ENCODE peak calls at places on chromosomes 6 and 20, in six cellular contexts. B, K, P, F, T and N are unnamed samples.

GRCh38 chr6:69933239-69933638 is 66.9 kb downstream of the COL19A1 start:
- DNase-seq in B (no peak), K (peak; percentile 12), P (no peak), F (no peak), T (no peak), N (no peak)

GRCh38 chr6:722077-722524 is 29.2 kb upstream of the EXOC2 start:
- DNase-seq in B (peak; percentile 93), K (peak; percentile 95), P (peak; percentile 89), F (peak; percentile 79), T (peak; percentile 81), N (peak; percentile 48)

GRCh38 chr20:48295445-48295903 is 510.2 kb upstream of the SULF2 start:
- DNase-seq in B (peak; percentile 75), K (peak; percentile 90), P (peak; percentile 87), F (peak; percentile 61), T (no peak), N (peak; percentile 87)

GRCh38 chr6:37990762-37991525 is 171.4 kb downstream of the ZFAND3 start:
- DNase-seq in B (peak; percentile 33), K (peak; percentile 11), P (no peak), F (no peak), T (no peak), N (no peak)

GRCh38 chr20:62439218-62439617 is 11.9 kb upstream of the RBBP8NL start:
- DNase-seq in B (no peak), K (no peak), P (no peak), F (no peak), T (no peak), N (no peak)

GRCh38 chr6:137849076-137849708 is 17.9 kb upstream of the TNFAIP3 start:
- DNase-seq in B (no peak), K (no peak), P (no peak), F (no peak), T (no peak), N (no peak)

GRCh38 chr20:19978511-19979210 is 38.5 kb upstream of the NAA20 start:
- DNase-seq in B (no peak), K (no peak), P (no peak), F (no peak), T (no peak), N (no peak)

GRCh38 chr6:166542580-166542912 is 43.9 kb downstream of the RAMACL start:
- DNase-seq in B (no peak), K (peak; percentile 84), P (peak; percentile 85), F (peak; percentile 42), T (peak; percentile 36), N (no peak)

GRCh38 chr20:61290721-61291120 is 38.7 kb downstream of the CDH4 start:
- DNase-seq in B (no peak), K (no peak), P (no peak), F (no peak), T (no peak), N (no peak)

GRCh38 chr6:136921521-136921935 is 573 bp upstream of the SLC35D3 start:
- DNase-seq in B (peak; percentile 19), K (peak; percentile 49), P (no peak), F (no peak), T (peak; percentile 25), N (no peak)

GRCh38 chr6:27672113-27672799 is 199.4 kb upstream of the ZNF184 start:
- DNase-seq in B (peak; percentile 83), K (peak; percentile 87), P (peak; percentile 92), F (no peak), T (peak; percentile 14), N (no peak)

GRCh38 chr20:56698749-56699148 is 69.6 kb downstream of the TFAP2C start:
- DNase-seq in B (no peak), K (peak; percentile 45), P (no peak), F (no peak), T (no peak), N (no peak)

GRCh38 chr6:169738204-169738971 is 13.0 kb downstream of the DYNLT2 start:
- DNase-seq in B (no peak), K (peak; percentile 30), P (no peak), F (no peak), T (no peak), N (no peak)

GRCh38 chr6:129890164-129890563 is 29.0 kb upstream of the TMEM244 start:
- DNase-seq in B (no peak), K (no peak), P (no peak), F (no peak), T (no peak), N (no peak)

GRCh38 chr6:72595812-72596211 is 26.1 kb upstream of the KCNQ5 start:
- DNase-seq in B (no peak), K (no peak), P (no peak), F (no peak), T (no peak), N (no peak)

GRCh38 chr20:1817577-1818211 is 77.5 kb upstream of the SIRPA start:
- DNase-seq in B (no peak), K (no peak), P (peak; percentile 40), F (no peak), T (peak; percentile 3), N (no peak)

GRCh38 chr20:25016471-25016870 is 23.9 kb upstream of the APMAP start:
- DNase-seq in B (no peak), K (no peak), P (peak; percentile 44), F (no peak), T (peak; percentile 6), N (no peak)

GRCh38 chr20:19875746-19876145 is 117.7 kb downstream of the RIN2 start:
- DNase-seq in B (no peak), K (no peak), P (no peak), F (no peak), T (no peak), N (no peak)

GRCh38 chr6:129677634-129678325 is 32.2 kb downstream of the ARHGAP18 start:
- DNase-seq in B (no peak), K (no peak), P (no peak), F (no peak), T (no peak), N (no peak)

GRCh38 chr20:33655164-33655563 is 7.0 kb upstream of the C20orf144 start:
- DNase-seq in B (no peak), K (no peak), P (no peak), F (no peak), T (no peak), N (no peak)

GRCh38 chr20:46343358-46344357 is 35.4 kb upstream of the CDH22 start:
- DNase-seq in B (no peak), K (no peak), P (no peak), F (no peak), T (no peak), N (no peak)

GRCh38 chr6:43940071-43940392 is 170.0 kb downstream of the VEGFA start:
- DNase-seq in B (no peak), K (no peak), P (no peak), F (no peak), T (no peak), N (no peak)

GRCh38 chr20:17921774-17922173 is 46.8 kb downstream of the SNX5 start:
- DNase-seq in B (no peak), K (no peak), P (no peak), F (no peak), T (no peak), N (no peak)

GRCh38 chr20:58006346-58007316 is 221.8 kb downstream of the ANKRD60 start:
- DNase-seq in B (no peak), K (no peak), P (no peak), F (no peak), T (no peak), N (no peak)

GRCh38 chr6:116040980-116041379 is 19.7 kb downstream of the FRK start:
- DNase-seq in B (no peak), K (no peak), P (no peak), F (no peak), T (no peak), N (no peak)

GRCh38 chr6:44494011-44494501 is 106.5 kb downstream of the CDC5L start:
- DNase-seq in B (peak; percentile 63), K (no peak), P (no peak), F (no peak), T (no peak), N (no peak)

GRCh38 chr6:23663652-23664051 is 462.4 kb upstream of the NRSN1 start:
- DNase-seq in B (no peak), K (no peak), P (no peak), F (no peak), T (no peak), N (no peak)

GRCh38 chr6:158910484-158911075 is 89.4 kb downstream of the RSPH3 start:
- DNase-seq in B (peak; percentile 45), K (peak; percentile 92), P (peak; percentile 84), F (peak; percentile 40), T (no peak), N (peak; percentile 79)
- H3K4me3 ChIP-seq in B (no peak overlapping the region), K (peak overlapping the region; percentile 9), P (no peak overlapping the region), F (no peak overlapping the region), T (no peak overlapping the region), N (no peak overlapping the region)

GRCh38 chr20:36527331-36528125 is 13.8 kb upstream of the MYL9 start:
- DNase-seq in B (no peak), K (no peak), P (no peak), F (no peak), T (no peak), N (no peak)
- H3K27ac ChIP-seq in B (no peak overlapping the region), K (peak overlapping the region; percentile 50), P (no peak overlapping the region), F (no peak overlapping the region), T (peak overlapping the region; percentile 48), N (no peak overlapping the region)

DNA sequence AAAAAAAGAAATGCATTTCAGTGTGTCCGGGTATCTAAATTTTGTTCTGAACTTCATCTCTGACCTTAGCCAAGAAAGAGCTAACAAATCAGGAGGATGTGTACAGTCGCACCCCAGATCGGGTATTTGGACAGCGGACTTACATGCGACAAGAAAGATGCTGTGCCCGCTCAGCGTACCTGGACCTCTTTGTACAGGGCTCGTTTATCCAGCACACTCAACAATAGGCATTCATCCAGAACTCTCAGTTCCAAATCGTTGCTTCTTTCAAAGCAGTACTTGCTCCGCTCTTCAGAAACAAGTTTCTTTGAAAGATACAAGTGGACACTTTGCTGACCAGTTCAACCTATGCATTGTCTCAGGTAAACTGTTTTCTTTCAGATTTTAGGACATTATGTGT is 191.7 kb downstream of the LY86 start:
- DNase-seq in B (no peak), K (no peak), P (no peak), F (no peak), T (no peak), N (no peak)
- H3K4me1 ChIP-seq in B (peaks cover 4% of the 10 kb centered on the region), K (peaks cover 5% of the 10 kb centered on the region), P (no peaks in the 10 kb centered on the region), F (no peaks in the 10 kb centered on the region), T (no peaks in the 10 kb centered on the region), N (peaks cover 1% of the 10 kb centered on the region)

GRCh38 chr20:44409132-44409600 is 53.7 kb downstream of the HNF4A start:
- DNase-seq in B (no peak), K (no peak), P (no peak), F (no peak), T (no peak), N (no peak)

GRCh38 chr20:44411020-44411756 is 55.7 kb downstream of the HNF4A start:
- DNase-seq in B (peak; percentile 89), K (no peak), P (no peak), F (no peak), T (peak; percentile 49), N (no peak)

GRCh38 chr20:44411757-44412401 is 56.4 kb downstream of the HNF4A start:
- DNase-seq in B (no peak), K (no peak), P (no peak), F (no peak), T (no peak), N (no peak)

GRCh38 chr20:44412402-44413144 is 57.1 kb downstream of the HNF4A start:
- DNase-seq in B (no peak), K (no peak), P (no peak), F (no peak), T (no peak), N (no peak)

DNA sequence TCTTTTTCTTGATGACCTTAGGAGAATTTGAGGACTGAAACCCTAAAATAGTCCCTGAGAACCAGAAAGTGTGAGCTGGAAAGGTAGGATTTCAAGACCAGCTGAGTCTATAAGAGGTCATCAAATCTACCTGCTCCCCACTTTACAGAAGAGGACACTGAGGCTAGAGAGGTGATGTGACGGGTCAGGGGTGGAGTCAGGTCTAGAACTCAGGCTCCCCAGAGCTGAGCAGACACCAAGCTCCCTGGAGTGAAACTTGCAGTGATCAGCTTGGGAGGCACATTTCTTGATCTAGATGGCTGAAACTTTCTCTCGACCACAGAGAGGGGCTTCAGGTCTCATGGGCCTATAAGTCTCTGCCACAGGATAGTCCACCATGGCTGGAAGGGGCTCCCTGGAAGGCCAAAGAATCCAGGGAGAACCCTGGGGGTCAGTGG is 55.1 kb downstream of the HNF4A start:
- DNase-seq in B (peak; percentile 19), K (no peak), P (no peak), F (no peak), T (no peak), N (no peak)
- H3K4me3 ChIP-seq in B (no peak overlapping the region), K (no peak overlapping the region), P (no peak overlapping the region), F (no peak overlapping the region), T (no peak overlapping the region), N (no peak overlapping the region)